ENCODE peak calls at places on chromosomes 1 and 21, in five cellular contexts. C is fibroblast of mammary gland, L is left kidney, Z is NCI-H460, G is myocyte. S is an unnamed sample.
A peak's percentile ranks its signal among the peaks of the same experiment; 100 is the strongest.

GRCh38 chr21:26137379-26138060 is 33.0 kb downstream of the APP start:
- DNase-seq in C (peak; percentile 69), L (no peak), Z (no peak), G (peak; percentile 68), S (no peak)

GRCh38 chr1:221201773-221202172 is 322.5 kb downstream of the HLX start:
- DNase-seq in C (no peak), L (no peak), Z (no peak), G (peak; percentile 7), S (no peak)

GRCh38 chr1:245704765-245705164 is 550.0 kb downstream of the KIF26B start:
- DNase-seq in C (peak; percentile 71), L (no peak), Z (no peak), G (peak; percentile 17), S (no peak)

GRCh38 chr1:114075546-114076249 is 78.0 kb downstream of the SYT6 start:
- DNase-seq in C (no peak), L (peak; percentile 41), Z (no peak), G (no peak), S (no peak)

GRCh38 chr1:56578963-56579875 is at the start of gene PLPP3:
- DNase-seq in C (peak; percentile 96), L (peak; percentile 95), Z (peak; percentile 77), G (peak; percentile 86), S (peak; percentile 93)

GRCh38 chr1:68449901-68450300 is at the start of gene RPE65:
- DNase-seq in C (no peak), L (peak; percentile 42), Z (no peak), G (peak; percentile 81), S (no peak)

GRCh38 chr1:20588634-20589225 is at the start of gene CDA:
- DNase-seq in C (no peak), L (peak; percentile 43), Z (no peak), G (no peak), S (peak; percentile 42)

GRCh38 chr1:111221633-111222286 is 5.8 kb upstream of the CHI3L2 start:
- DNase-seq in C (no peak), L (no peak), Z (no peak), G (no peak), S (peak; percentile 58)

GRCh38 chr1:15948600-15949452 is 27.1 kb downstream of the ZBTB17 start:
- DNase-seq in C (peak; percentile 97), L (no peak), Z (no peak), G (peak; percentile 98), S (peak; percentile 58)

GRCh38 chr1:87206044-87206443 is 122.6 kb upstream of the LMO4 start:
- DNase-seq in C (no peak), L (no peak), Z (no peak), G (no peak), S (no peak)

GRCh38 chr1:161473363-161473762 is 31.9 kb upstream of the FCGR2A start:
- DNase-seq in C (peak; percentile 29), L (peak; percentile 56), Z (peak; percentile 44), G (peak; percentile 13), S (peak; percentile 78)

GRCh38 chr1:94463765-94464330 is 45.7 kb downstream of the ABCD3 start:
- DNase-seq in C (peak; percentile 67), L (peak; percentile 38), Z (peak; percentile 45), G (peak; percentile 64), S (peak; percentile 80)

GRCh38 chr21:16794944-16795343 is 717.9 kb upstream of the CXADR start:
- DNase-seq in C (peak; percentile 96), L (no peak), Z (peak; percentile 77), G (peak; percentile 79), S (peak; percentile 11)

GRCh38 chr1:28577738-28578536 is 14.1 kb upstream of the RAB42 start:
- DNase-seq in C (peak; percentile 14), L (no peak), Z (no peak), G (no peak), S (no peak)

GRCh38 chr1:234732671-234733390 is 122.9 kb upstream of the IRF2BP2 start:
- DNase-seq in C (no peak), L (no peak), Z (no peak), G (no peak), S (no peak)

GRCh38 chr1:203462878-203463277 is 12.7 kb upstream of the PRELP start:
- DNase-seq in C (peak; percentile 78), L (no peak), Z (no peak), G (no peak), S (no peak)

GRCh38 chr1:93324486-93325464 is 20.9 kb upstream of the DR1 start:
- DNase-seq in C (peak; percentile 83), L (no peak), Z (no peak), G (peak; percentile 43), S (no peak)

GRCh38 chr1:227388771-227389170 is 70.5 kb upstream of the CDC42BPA start:
- DNase-seq in C (no peak), L (no peak), Z (no peak), G (peak; percentile 48), S (peak; percentile 49)

GRCh38 chr1:153192697-153193096 is 10.5 kb upstream of the LELP1 start:
- DNase-seq in C (no peak), L (peak; percentile 75), Z (peak; percentile 26), G (no peak), S (peak; percentile 73)

GRCh38 chr21:46163375-46163774 is 8.0 kb upstream of the FTCD start:
- DNase-seq in C (no peak), L (no peak), Z (no peak), G (no peak), S (no peak)

GRCh38 chr1:8463144-8463927 is 145.4 kb downstream of the SLC45A1 start:
- DNase-seq in C (peak; percentile 73), L (peak; percentile 76), Z (no peak), G (peak; percentile 71), S (peak; percentile 51)